ENCODE peak calls at places on chromosomes 13 and 19, in nine cellular contexts. One of them, this sample, is unnamed.

GRCh38 chr13:51781246-51782022 is 22.5 kb downstream of the DHRS12 start:
- DNase-seq in astrocyte: no peak
- DNase-seq in astrocyte of the spinal cord: peak
- DNase-seq in posterior vena cava: no peak
- DNase-seq in stimulated activated effector memory CD8-positive, alpha-beta T cell treated with anti-CD3 and anti-CD28 coated beads, Interleukin-12 subunit alpha, Interleukin-12 subunit beta, amount 100 ng/mL, for 72 hours: no peak
- DNase-seq in esophagus squamous epithelium: no peak
- DNase-seq in iris pigment epithelial cell: peak
- DNase-seq in activated CD8-positive, alpha-beta T cell treated with anti-CD3 and anti-CD28 coated beads, Interleukin-2, amount 10 ng/mL, durations not matched to agents 7 days and 5 days: no peak
- DNase-seq in fibroblast of pulmonary artery: peak
- DNase-seq in this sample: no peak

GRCh38 chr19:15769586-15769985 is 17.9 kb upstream of the OR10H5 start:
- DNase-seq in astrocyte: no peak
- DNase-seq in astrocyte of the spinal cord: no peak
- DNase-seq in posterior vena cava: no peak
- DNase-seq in stimulated activated effector memory CD8-positive, alpha-beta T cell treated with anti-CD3 and anti-CD28 coated beads, Interleukin-12 subunit alpha, Interleukin-12 subunit beta, amount 100 ng/mL, for 72 hours: no peak
- DNase-seq in esophagus squamous epithelium: no peak
- DNase-seq in iris pigment epithelial cell: no peak
- DNase-seq in activated CD8-positive, alpha-beta T cell treated with anti-CD3 and anti-CD28 coated beads, Interleukin-2, amount 10 ng/mL, durations not matched to agents 7 days and 5 days: no peak
- DNase-seq in fibroblast of pulmonary artery: no peak
- DNase-seq in this sample: no peak

GRCh38 chr13:76020421-76020955 is 384.4 kb downstream of the LMO7 start:
- DNase-seq in astrocyte: no peak
- DNase-seq in astrocyte of the spinal cord: no peak
- DNase-seq in posterior vena cava: no peak
- DNase-seq in stimulated activated effector memory CD8-positive, alpha-beta T cell treated with anti-CD3 and anti-CD28 coated beads, Interleukin-12 subunit alpha, Interleukin-12 subunit beta, amount 100 ng/mL, for 72 hours: no peak
- DNase-seq in esophagus squamous epithelium: no peak
- DNase-seq in iris pigment epithelial cell: no peak
- DNase-seq in activated CD8-positive, alpha-beta T cell treated with anti-CD3 and anti-CD28 coated beads, Interleukin-2, amount 10 ng/mL, durations not matched to agents 7 days and 5 days: no peak
- DNase-seq in fibroblast of pulmonary artery: no peak
- DNase-seq in this sample: no peak

GRCh38 chr13:39751805-39752204 is 96.3 kb downstream of the COG6 start:
- DNase-seq in astrocyte: no peak
- DNase-seq in astrocyte of the spinal cord: no peak
- DNase-seq in posterior vena cava: no peak
- DNase-seq in stimulated activated effector memory CD8-positive, alpha-beta T cell treated with anti-CD3 and anti-CD28 coated beads, Interleukin-12 subunit alpha, Interleukin-12 subunit beta, amount 100 ng/mL, for 72 hours: no peak
- DNase-seq in esophagus squamous epithelium: no peak
- DNase-seq in iris pigment epithelial cell: no peak
- DNase-seq in activated CD8-positive, alpha-beta T cell treated with anti-CD3 and anti-CD28 coated beads, Interleukin-2, amount 10 ng/mL, durations not matched to agents 7 days and 5 days: no peak
- DNase-seq in fibroblast of pulmonary artery: no peak
- DNase-seq in this sample: no peak

GRCh38 chr19:34484328-34484727 is 2.8 kb downstream of the WTIP start:
- DNase-seq in astrocyte: no peak
- DNase-seq in astrocyte of the spinal cord: no peak
- DNase-seq in posterior vena cava: peak
- DNase-seq in stimulated activated effector memory CD8-positive, alpha-beta T cell treated with anti-CD3 and anti-CD28 coated beads, Interleukin-12 subunit alpha, Interleukin-12 subunit beta, amount 100 ng/mL, for 72 hours: no peak
- DNase-seq in esophagus squamous epithelium: no peak
- DNase-seq in iris pigment epithelial cell: no peak
- DNase-seq in activated CD8-positive, alpha-beta T cell treated with anti-CD3 and anti-CD28 coated beads, Interleukin-2, amount 10 ng/mL, durations not matched to agents 7 days and 5 days: no peak
- DNase-seq in fibroblast of pulmonary artery: no peak
- DNase-seq in this sample: no peak

GRCh38 chr19:14818588-14818987 is 16.4 kb downstream of the OR7A5 start:
- DNase-seq in astrocyte: no peak
- DNase-seq in astrocyte of the spinal cord: no peak
- DNase-seq in posterior vena cava: no peak
- DNase-seq in stimulated activated effector memory CD8-positive, alpha-beta T cell treated with anti-CD3 and anti-CD28 coated beads, Interleukin-12 subunit alpha, Interleukin-12 subunit beta, amount 100 ng/mL, for 72 hours: no peak
- DNase-seq in esophagus squamous epithelium: no peak
- DNase-seq in iris pigment epithelial cell: no peak
- DNase-seq in activated CD8-positive, alpha-beta T cell treated with anti-CD3 and anti-CD28 coated beads, Interleukin-2, amount 10 ng/mL, durations not matched to agents 7 days and 5 days: no peak
- DNase-seq in fibroblast of pulmonary artery: no peak
- DNase-seq in this sample: no peak

GRCh38 chr13:67619987-67620386 is 389.9 kb upstream of the PCDH9 start:
- DNase-seq in astrocyte: peak
- DNase-seq in astrocyte of the spinal cord: peak
- DNase-seq in posterior vena cava: no peak
- DNase-seq in stimulated activated effector memory CD8-positive, alpha-beta T cell treated with anti-CD3 and anti-CD28 coated beads, Interleukin-12 subunit alpha, Interleukin-12 subunit beta, amount 100 ng/mL, for 72 hours: no peak
- DNase-seq in esophagus squamous epithelium: no peak
- DNase-seq in iris pigment epithelial cell: peak
- DNase-seq in activated CD8-positive, alpha-beta T cell treated with anti-CD3 and anti-CD28 coated beads, Interleukin-2, amount 10 ng/mL, durations not matched to agents 7 days and 5 days: no peak
- DNase-seq in fibroblast of pulmonary artery: no peak
- DNase-seq in this sample: no peak

GRCh38 chr13:48478401-48478800 is 54.5 kb downstream of the RCBTB2 start:
- DNase-seq in astrocyte: peak
- DNase-seq in astrocyte of the spinal cord: peak
- DNase-seq in posterior vena cava: no peak
- DNase-seq in stimulated activated effector memory CD8-positive, alpha-beta T cell treated with anti-CD3 and anti-CD28 coated beads, Interleukin-12 subunit alpha, Interleukin-12 subunit beta, amount 100 ng/mL, for 72 hours: no peak
- DNase-seq in esophagus squamous epithelium: no peak
- DNase-seq in iris pigment epithelial cell: no peak
- DNase-seq in activated CD8-positive, alpha-beta T cell treated with anti-CD3 and anti-CD28 coated beads, Interleukin-2, amount 10 ng/mL, durations not matched to agents 7 days and 5 days: no peak
- DNase-seq in fibroblast of pulmonary artery: no peak
- DNase-seq in this sample: no peak

GRCh38 chr13:23378009-23378632 is 55.4 kb downstream of the SACS start:
- DNase-seq in astrocyte: peak
- DNase-seq in astrocyte of the spinal cord: peak
- DNase-seq in posterior vena cava: no peak
- DNase-seq in stimulated activated effector memory CD8-positive, alpha-beta T cell treated with anti-CD3 and anti-CD28 coated beads, Interleukin-12 subunit alpha, Interleukin-12 subunit beta, amount 100 ng/mL, for 72 hours: peak
- DNase-seq in esophagus squamous epithelium: no peak
- DNase-seq in iris pigment epithelial cell: peak
- DNase-seq in activated CD8-positive, alpha-beta T cell treated with anti-CD3 and anti-CD28 coated beads, Interleukin-2, amount 10 ng/mL, durations not matched to agents 7 days and 5 days: peak
- DNase-seq in fibroblast of pulmonary artery: peak
- DNase-seq in this sample: peak

GRCh38 chr19:46466536-46467199 is 4.7 kb downstream of the PNMA8A start:
- DNase-seq in astrocyte: peak
- DNase-seq in astrocyte of the spinal cord: peak
- DNase-seq in posterior vena cava: no peak
- DNase-seq in stimulated activated effector memory CD8-positive, alpha-beta T cell treated with anti-CD3 and anti-CD28 coated beads, Interleukin-12 subunit alpha, Interleukin-12 subunit beta, amount 100 ng/mL, for 72 hours: no peak
- DNase-seq in esophagus squamous epithelium: no peak
- DNase-seq in iris pigment epithelial cell: peak
- DNase-seq in activated CD8-positive, alpha-beta T cell treated with anti-CD3 and anti-CD28 coated beads, Interleukin-2, amount 10 ng/mL, durations not matched to agents 7 days and 5 days: no peak
- DNase-seq in fibroblast of pulmonary artery: peak
- DNase-seq in this sample: no peak

GRCh38 chr19:53992815-53993214 is 1.4 kb downstream of the CACNG6 start:
- DNase-seq in astrocyte: no peak
- DNase-seq in astrocyte of the spinal cord: no peak
- DNase-seq in posterior vena cava: no peak
- DNase-seq in stimulated activated effector memory CD8-positive, alpha-beta T cell treated with anti-CD3 and anti-CD28 coated beads, Interleukin-12 subunit alpha, Interleukin-12 subunit beta, amount 100 ng/mL, for 72 hours: no peak
- DNase-seq in esophagus squamous epithelium: no peak
- DNase-seq in iris pigment epithelial cell: no peak
- DNase-seq in activated CD8-positive, alpha-beta T cell treated with anti-CD3 and anti-CD28 coated beads, Interleukin-2, amount 10 ng/mL, durations not matched to agents 7 days and 5 days: no peak
- DNase-seq in fibroblast of pulmonary artery: no peak
- DNase-seq in this sample: no peak

GRCh38 chr19:14435320-14436050 is 2.4 kb downstream of the PKN1 start:
- DNase-seq in astrocyte: no peak
- DNase-seq in astrocyte of the spinal cord: no peak
- DNase-seq in posterior vena cava: no peak
- DNase-seq in stimulated activated effector memory CD8-positive, alpha-beta T cell treated with anti-CD3 and anti-CD28 coated beads, Interleukin-12 subunit alpha, Interleukin-12 subunit beta, amount 100 ng/mL, for 72 hours: no peak
- DNase-seq in esophagus squamous epithelium: no peak
- DNase-seq in iris pigment epithelial cell: no peak
- DNase-seq in activated CD8-positive, alpha-beta T cell treated with anti-CD3 and anti-CD28 coated beads, Interleukin-2, amount 10 ng/mL, durations not matched to agents 7 days and 5 days: no peak
- DNase-seq in fibroblast of pulmonary artery: no peak
- DNase-seq in this sample: no peak

GRCh38 chr13:94416454-94417080 is 62.9 kb downstream of the DCT start:
- DNase-seq in astrocyte: peak
- DNase-seq in astrocyte of the spinal cord: no peak
- DNase-seq in posterior vena cava: no peak
- DNase-seq in stimulated activated effector memory CD8-positive, alpha-beta T cell treated with anti-CD3 and anti-CD28 coated beads, Interleukin-12 subunit alpha, Interleukin-12 subunit beta, amount 100 ng/mL, for 72 hours: no peak
- DNase-seq in esophagus squamous epithelium: no peak
- DNase-seq in iris pigment epithelial cell: peak
- DNase-seq in activated CD8-positive, alpha-beta T cell treated with anti-CD3 and anti-CD28 coated beads, Interleukin-2, amount 10 ng/mL, durations not matched to agents 7 days and 5 days: no peak
- DNase-seq in fibroblast of pulmonary artery: peak
- DNase-seq in this sample: no peak

GRCh38 chr13:37700887-37701286 is 102.3 kb upstream of the POSTN start:
- DNase-seq in astrocyte: no peak
- DNase-seq in astrocyte of the spinal cord: peak
- DNase-seq in posterior vena cava: no peak
- DNase-seq in stimulated activated effector memory CD8-positive, alpha-beta T cell treated with anti-CD3 and anti-CD28 coated beads, Interleukin-12 subunit alpha, Interleukin-12 subunit beta, amount 100 ng/mL, for 72 hours: no peak
- DNase-seq in esophagus squamous epithelium: no peak
- DNase-seq in iris pigment epithelial cell: no peak
- DNase-seq in activated CD8-positive, alpha-beta T cell treated with anti-CD3 and anti-CD28 coated beads, Interleukin-2, amount 10 ng/mL, durations not matched to agents 7 days and 5 days: no peak
- DNase-seq in fibroblast of pulmonary artery: peak
- DNase-seq in this sample: no peak

GRCh38 chr13:98253526-98253925 is 76.5 kb upstream of the RNF113B start:
- DNase-seq in astrocyte: no peak
- DNase-seq in astrocyte of the spinal cord: no peak
- DNase-seq in posterior vena cava: no peak
- DNase-seq in stimulated activated effector memory CD8-positive, alpha-beta T cell treated with anti-CD3 and anti-CD28 coated beads, Interleukin-12 subunit alpha, Interleukin-12 subunit beta, amount 100 ng/mL, for 72 hours: no peak
- DNase-seq in esophagus squamous epithelium: no peak
- DNase-seq in iris pigment epithelial cell: peak
- DNase-seq in activated CD8-positive, alpha-beta T cell treated with anti-CD3 and anti-CD28 coated beads, Interleukin-2, amount 10 ng/mL, durations not matched to agents 7 days and 5 days: no peak
- DNase-seq in fibroblast of pulmonary artery: no peak
- DNase-seq in this sample: no peak

GRCh38 chr19:52191374-52191773 is 1.5 kb downstream of the PPP2R1A start:
- DNase-seq in astrocyte: no peak
- DNase-seq in astrocyte of the spinal cord: no peak
- DNase-seq in posterior vena cava: no peak
- DNase-seq in stimulated activated effector memory CD8-positive, alpha-beta T cell treated with anti-CD3 and anti-CD28 coated beads, Interleukin-12 subunit alpha, Interleukin-12 subunit beta, amount 100 ng/mL, for 72 hours: no peak
- DNase-seq in esophagus squamous epithelium: no peak
- DNase-seq in iris pigment epithelial cell: no peak
- DNase-seq in activated CD8-positive, alpha-beta T cell treated with anti-CD3 and anti-CD28 coated beads, Interleukin-2, amount 10 ng/mL, durations not matched to agents 7 days and 5 days: no peak
- DNase-seq in fibroblast of pulmonary artery: no peak
- DNase-seq in this sample: no peak

This sample was measured in thoracic aorta.